ENCODE peak calls at places on chromosomes 4 and X, in seven cellular contexts. K is H9, B is mesendoderm, I is neuronal stem cell, P is H1, X is mesenchymal stem cell, A is trophoblast cell. W is an unnamed sample.

GRCh38 chrX:69024931-69025330 is 140.3 kb downstream of the PJA1 start:
- DNase-seq in P (no peak), B (peak; percentile 49), I (no peak), A (peak; percentile 27), X (peak; percentile 41), K (peak; percentile 59), W (peak; percentile 59)

GRCh38 chr4:122326908-122327307 is 51.9 kb upstream of the ADAD1 start:
- DNase-seq in I (no peak), K (no peak), P (no peak), A (no peak), X (no peak), B (no peak), W (no peak)

GRCh38 chrX:54492340-54492739 is 3.7 kb downstream of the FGD1 start:
- DNase-seq in K (peak; percentile 34), A (no peak), B (no peak), P (no peak), I (no peak), X (peak; percentile 41), W (peak; percentile 70)

GRCh38 chr4:1208266-1208961 is 36.0 kb upstream of the SPON2 start:
- DNase-seq in P (no peak), X (no peak), K (no peak), I (no peak), B (no peak), A (no peak), W (no peak)

GRCh38 chrX:105658136-105658535 is 164.2 kb upstream of the NRK start:
- DNase-seq in I (no peak), P (no peak), K (no peak), B (no peak), A (peak; percentile 9), X (peak; percentile 84), W (no peak)

GRCh38 chr4:15544196-15544730 is 74.6 kb downstream of the CC2D2A start:
- DNase-seq in A (no peak), X (no peak), K (no peak), P (no peak), I (no peak), B (peak; percentile 15), W (no peak)

GRCh38 chr4:47154816-47155370 is 123.5 kb downstream of the GABRB1 start:
- DNase-seq in I (peak; percentile 4), P (no peak), K (no peak), B (peak; percentile 5), X (no peak), A (no peak), W (peak; percentile 0)

GRCh38 chrX:140766024-140766611 is 56.6 kb downstream of the LINC00632 start:
- DNase-seq in I (peak; percentile 51), A (no peak), P (no peak), B (peak; percentile 62), K (peak; percentile 43), X (peak; percentile 72), W (peak; percentile 66)

GRCh38 chrX:27548624-27549023 is 41.5 kb upstream of the DCAF8L2 start:
- DNase-seq in A (no peak), I (no peak), K (no peak), B (no peak), X (no peak), P (no peak), W (no peak)

GRCh38 chr4:122731676-122732075 is 828 bp upstream of the BBS12 start:
- DNase-seq in I (no peak), P (no peak), X (no peak), B (no peak), A (no peak), K (no peak), W (no peak)

GRCh38 chr4:1249731-1250526 is 999 bp upstream of the CTBP1 start:
- DNase-seq in I (no peak), A (peak; percentile 9), P (no peak), X (peak; percentile 62), B (no peak), K (peak; percentile 49), W (no peak)

GRCh38 chr4:102799816-102800215 is 27.5 kb downstream of the UBE2D3 start:
- DNase-seq in K (no peak), B (no peak), P (no peak), I (no peak), A (no peak), X (no peak), W (no peak)

GRCh38 chrX:9533611-9534010 is 68.8 kb downstream of the TBL1X start:
- DNase-seq in A (no peak), X (no peak), I (no peak), P (no peak), K (no peak), B (no peak), W (no peak)

GRCh38 chr4:109752545-109752944 is 22.7 kb upstream of the PLA2G12A start:
- DNase-seq in B (no peak), X (no peak), A (no peak), I (no peak), K (no peak), P (no peak), W (no peak)

GRCh38 chr4:8656185-8656517 is 63.6 kb downstream of the CPZ start:
- DNase-seq in I (no peak), B (no peak), X (no peak), P (no peak), K (peak; percentile 21), A (no peak), W (no peak)

GRCh38 chr4:8655411-8656184 is 63.0 kb downstream of the CPZ start:
- DNase-seq in B (no peak), P (no peak), I (no peak), A (no peak), K (no peak), X (no peak), W (no peak)

GRCh38 chr4:8657381-8657776 is 64.8 kb downstream of the CPZ start:
- DNase-seq in K (no peak), A (no peak), B (no peak), X (no peak), P (no peak), I (no peak), W (no peak)

GRCh38 chr4:8653326-8654000 is 60.9 kb downstream of the CPZ start:
- DNase-seq in A (no peak), P (no peak), B (no peak), K (peak; percentile 67), I (no peak), X (no peak), W (no peak)

GRCh38 chr4:8656711-8657380 is 64.3 kb downstream of the CPZ start:
- DNase-seq in I (no peak), B (no peak), P (no peak), A (no peak), X (no peak), K (no peak), W (no peak)
- H3K4ac ChIP-seq in I (no peak overlapping the region), B (no peak overlapping the region), P (no peak overlapping the region), A (no peak overlapping the region), X (no peak overlapping the region), K (no peak overlapping the region), W (no peak overlapping the region)

GRCh38 chr4:138538743-138539142 is 296.6 kb upstream of the SLC7A11 start:
- DNase-seq in X (no peak), B (no peak), P (no peak), K (no peak), I (no peak), A (no peak), W (no peak)

GRCh38 chr4:138537739-138538138 is 295.6 kb upstream of the SLC7A11 start:
- DNase-seq in X (no peak), I (no peak), P (no peak), A (no peak), B (no peak), K (no peak), W (peak; percentile 45)

GRCh38 chr4:138540056-138540800 is 298.1 kb upstream of the SLC7A11 start:
- DNase-seq in A (no peak), B (no peak), K (no peak), P (no peak), X (peak; percentile 33), I (no peak), W (peak; percentile 68)

GRCh38 chr4:138535316-138535715 is 293.2 kb upstream of the SLC7A11 start:
- DNase-seq in A (no peak), X (peak; percentile 41), I (no peak), B (no peak), K (no peak), P (no peak), W (no peak)
- H3K4ac ChIP-seq in A (no peak overlapping the region), X (no peak overlapping the region), I (no peak overlapping the region), B (no peak overlapping the region), K (no peak overlapping the region), P (no peak overlapping the region), W (no peak overlapping the region)

GRCh38 chr4:13860126-13860525 is 232.6 kb upstream of the BOD1L1 start:
- DNase-seq in A (no peak), P (no peak), K (no peak), B (peak; percentile 44), X (no peak), I (peak; percentile 6), W (no peak)

GRCh38 chr4:13857397-13857796 is 229.9 kb upstream of the BOD1L1 start:
- DNase-seq in I (no peak), P (no peak), K (no peak), X (no peak), A (no peak), B (no peak), W (no peak)

GRCh38 chr4:13856387-13856786 is 228.9 kb upstream of the BOD1L1 start:
- DNase-seq in B (no peak), I (no peak), K (no peak), P (no peak), A (no peak), X (no peak), W (no peak)

GRCh38 chr4:13859423-13859822 is 231.9 kb upstream of the BOD1L1 start:
- DNase-seq in K (no peak), P (no peak), A (no peak), I (no peak), X (no peak), B (no peak), W (no peak)

DNA sequence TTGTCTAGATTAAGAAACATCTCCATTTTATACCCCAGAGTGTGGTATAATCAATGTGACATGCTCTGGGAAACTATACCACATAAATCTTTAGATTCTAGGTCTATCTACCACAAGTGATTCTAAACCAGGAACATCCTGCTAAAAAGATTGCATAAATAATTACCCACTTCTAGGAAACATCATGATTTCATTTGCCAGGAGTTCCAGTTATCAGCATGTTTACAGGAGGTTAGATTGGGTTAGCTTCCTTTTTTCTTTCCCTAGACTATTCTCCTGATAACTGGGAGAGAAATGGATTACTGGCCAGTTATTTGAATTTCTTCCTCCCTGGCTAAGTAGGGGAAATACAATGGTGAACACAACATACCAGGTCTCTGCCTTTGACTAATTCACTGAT is 230.3 kb upstream of the BOD1L1 start:
- DNase-seq in K (no peak), I (no peak), A (no peak), P (no peak), X (no peak), B (no peak), W (no peak)
- H3K4ac ChIP-seq in K (no peak overlapping the region), I (no peak overlapping the region), A (no peak overlapping the region), P (no peak overlapping the region), X (no peak overlapping the region), B (no peak overlapping the region), W (no peak overlapping the region)

GRCh38 chr4:158621729-158622128 is 50.0 kb downstream of the C4orf46 start:
- DNase-seq in I (no peak), K (no peak), P (no peak), B (no peak), A (no peak), X (no peak), W (no peak)

GRCh38 chr4:158624889-158625478 is 46.7 kb downstream of the C4orf46 start:
- DNase-seq in P (no peak), K (peak; percentile 26), A (peak; percentile 25), X (peak; percentile 57), I (peak; percentile 29), B (peak; percentile 71), W (peak; percentile 73)

GRCh38 chr4:158622251-158622650 is 49.4 kb downstream of the C4orf46 start:
- DNase-seq in K (no peak), B (no peak), P (no peak), I (no peak), X (no peak), A (no peak), W (peak; percentile 34)

GRCh38 chr4:158630893-158631292 is 40.8 kb downstream of the C4orf46 start:
- DNase-seq in P (no peak), B (no peak), X (no peak), A (no peak), I (no peak), K (no peak), W (peak; percentile 59)

GRCh38 chr4:158625544-158625943 is 46.1 kb downstream of the C4orf46 start:
- DNase-seq in A (no peak), I (no peak), P (no peak), X (no peak), B (no peak), K (no peak), W (no peak)
- H3K4ac ChIP-seq in A (no peak overlapping the region), I (no peak overlapping the region), P (no peak overlapping the region), X (no peak overlapping the region), B (no peak overlapping the region), K (no peak overlapping the region), W (no peak overlapping the region)